ENCODE peak calls at places on chromosomes 4 and X, in four cellular contexts. A is HepG2, D is A549, Z is K562. C is an unnamed sample.

GRCh38 chr4:186687263-186687662 is 36.4 kb downstream of the FAT1 start:
- DNase-seq in A (no peak), D (no peak), Z (no peak), C (no peak)

GRCh38 chrX:28756647-28757046 is 169.4 kb downstream of the IL1RAPL1 start:
- DNase-seq in A (no peak), D (no peak), Z (no peak), C (no peak)

GRCh38 chr4:107691378-107691777 is 28.7 kb downstream of the PAPSS1 start:
- DNase-seq in A (no peak), D (no peak), Z (no peak), C (no peak)

GRCh38 chr4:8329859-8330761 is 60.6 kb downstream of the HTRA3 start:
- DNase-seq in A (no peak), D (no peak), Z (no peak), C (no peak)

GRCh38 chr4:145404754-145405153 is 76.9 kb upstream of the SMAD1 start:
- DNase-seq in A (no peak), D (no peak), Z (no peak), C (no peak)

GRCh38 chr4:150150545-150151156 is 72.4 kb downstream of the DCLK2 start:
- DNase-seq in A (no peak), D (no peak), Z (no peak), C (no peak)

GRCh38 chr4:86670739-86671138 is 76.6 kb downstream of the PTPN13 start:
- DNase-seq in A (no peak), D (peak; percentile 21), Z (no peak), C (no peak)

GRCh38 chrX:66544181-66544580 is 94.7 kb downstream of the EDA2R start:
- DNase-seq in A (no peak), D (no peak), Z (no peak), C (no peak)

GRCh38 chr4:147709999-147710398 is 21.9 kb upstream of the ARHGAP10 start:
- DNase-seq in A (no peak), D (no peak), Z (no peak), C (peak; percentile 32)

GRCh38 chrX:45710081-45710801 is 509.6 kb upstream of the DIPK2B start:
- DNase-seq in A (no peak), D (peak; percentile 25), Z (no peak), C (no peak)

GRCh38 chr4:41751325-41752061 is 3.0 kb upstream of the PHOX2B start:
- DNase-seq in A (no peak), D (no peak), Z (peak; percentile 22), C (no peak)

GRCh38 chr4:88040707-88041106 is 33.3 kb downstream of the PKD2 start:
- DNase-seq in A (no peak), D (no peak), Z (no peak), C (no peak)

GRCh38 chrX:39335447-39336235 is 534.4 kb downstream of the MID1IP1 start:
- DNase-seq in A (no peak), D (no peak), Z (no peak), C (no peak)

GRCh38 chrX:20221902-20222301 is 44.8 kb downstream of the RPS6KA3 start:
- DNase-seq in A (peak; percentile 89), D (peak; percentile 86), Z (peak; percentile 6), C (no peak)

GRCh38 chr4:61541474-61541873 is 341.3 kb downstream of the ADGRL3 start:
- DNase-seq in A (peak; percentile 13), D (no peak), Z (no peak), C (no peak)

GRCh38 chr4:4735870-4736269 is 123.6 kb upstream of the MSX1 start:
- DNase-seq in A (no peak), D (no peak), Z (no peak), C (no peak)

GRCh38 chr4:2867758-2868491 is 24.3 kb downstream of the ADD1 start:
- DNase-seq in A (peak; percentile 32), D (no peak), Z (peak; percentile 69), C (no peak)

GRCh38 chrX:29090811-29091210 is 503.6 kb downstream of the IL1RAPL1 start:
- DNase-seq in A (no peak), D (peak; percentile 6), Z (no peak), C (no peak)

GRCh38 chrX:107676559-107677378 is 48.5 kb downstream of the PRPS1 start:
- DNase-seq in A (no peak), D (peak; percentile 88), Z (peak; percentile 69), C (no peak)

GRCh38 chr4:110619001-110619350 is 3.9 kb downstream of the PITX2 start:
- DNase-seq in A (no peak), D (no peak), Z (no peak), C (no peak)

GRCh38 chr4:72377491-72378194 is 191.4 kb downstream of the ADAMTS3 start:
- DNase-seq in A (no peak), D (no peak), Z (no peak), C (no peak)

GRCh38 chr4:8846864-8847263 is 24.8 kb downstream of the HMX1 start:
- DNase-seq in A (no peak), D (no peak), Z (no peak), C (no peak)

GRCh38 chrX:33142331-33142730 is 69.0 kb downstream of the DMD start:
- DNase-seq in A (no peak), D (no peak), Z (no peak), C (no peak)

GRCh38 chrX:41406211-41406610 is 40.9 kb upstream of the NYX start:
- DNase-seq in A (no peak), D (no peak), Z (no peak), C (no peak)

GRCh38 chr4:899556-899906 is 32.6 kb downstream of the GAK start:
- DNase-seq in A (no peak), D (no peak), Z (no peak), C (no peak)

GRCh38 chr4:900721-901120 is 31.4 kb downstream of the GAK start:
- DNase-seq in A (no peak), D (no peak), Z (no peak), C (no peak)

GRCh38 chr4:898123-898522 is 34.0 kb downstream of the GAK start:
- DNase-seq in A (no peak), D (no peak), Z (no peak), C (no peak)

GRCh38 chr4:900073-900472 is 32.0 kb downstream of the GAK start:
- DNase-seq in A (no peak), D (no peak), Z (no peak), C (no peak)

GRCh38 chr4:898869-899555 is 33.1 kb downstream of the GAK start:
- DNase-seq in A (no peak), D (no peak), Z (no peak), C (no peak)
- TF ChIP-seq PHF8 in A (no peak), D (no peak), Z (no peak), C (no peak)

DNA sequence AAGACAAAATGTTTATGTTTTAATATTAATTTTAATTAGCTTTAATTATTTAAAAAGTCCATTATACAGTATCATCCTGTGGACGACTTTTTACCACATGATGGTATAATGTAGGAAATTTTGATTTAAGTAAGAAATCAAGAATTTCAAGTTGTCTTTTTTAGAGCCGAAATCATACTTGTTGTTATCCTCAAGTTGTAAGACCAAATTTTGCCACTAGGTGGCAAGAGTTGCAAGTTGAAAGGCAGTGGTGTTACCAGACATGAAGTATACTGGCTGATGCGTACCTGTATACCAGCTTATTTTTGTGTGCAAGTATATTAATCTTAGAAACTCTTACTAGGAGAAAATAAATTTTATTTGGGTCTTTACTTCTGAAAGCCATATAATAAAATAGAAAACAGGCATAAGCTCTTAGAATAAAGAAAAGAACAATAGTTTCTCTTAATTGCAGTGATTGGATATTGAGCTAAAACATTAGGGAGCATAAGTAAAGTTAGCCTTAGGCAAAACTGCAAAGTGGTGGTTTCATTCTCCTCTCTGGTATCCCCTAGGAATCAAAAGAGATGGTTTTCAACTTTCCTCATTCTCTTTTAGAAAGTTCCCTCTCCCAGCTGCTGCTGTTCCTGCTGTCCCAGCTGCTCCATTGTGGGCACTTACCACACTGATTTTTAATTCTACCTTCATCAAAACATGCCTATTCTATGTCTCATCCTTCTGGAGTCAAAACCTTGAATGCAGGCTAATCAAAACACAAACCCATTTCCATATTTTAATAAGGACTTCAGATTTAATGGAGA is 118.1 kb upstream of the WDFY3 start:
- DNase-seq in A (peak; percentile 60), D (peak; percentile 71), Z (peak; percentile 35), C (no peak)
- TF ChIP-seq MAFK in A (no peak), D (no peak), Z (no peak), C (no peak)

GRCh38 chrX:7934026-7934425 is 6.8 kb upstream of the PNPLA4 start:
- DNase-seq in A (no peak), D (no peak), Z (no peak), C (no peak)
- TF ChIP-seq PHF8 in A (no peak), D (no peak), Z (no peak), C (no peak)

DNA sequence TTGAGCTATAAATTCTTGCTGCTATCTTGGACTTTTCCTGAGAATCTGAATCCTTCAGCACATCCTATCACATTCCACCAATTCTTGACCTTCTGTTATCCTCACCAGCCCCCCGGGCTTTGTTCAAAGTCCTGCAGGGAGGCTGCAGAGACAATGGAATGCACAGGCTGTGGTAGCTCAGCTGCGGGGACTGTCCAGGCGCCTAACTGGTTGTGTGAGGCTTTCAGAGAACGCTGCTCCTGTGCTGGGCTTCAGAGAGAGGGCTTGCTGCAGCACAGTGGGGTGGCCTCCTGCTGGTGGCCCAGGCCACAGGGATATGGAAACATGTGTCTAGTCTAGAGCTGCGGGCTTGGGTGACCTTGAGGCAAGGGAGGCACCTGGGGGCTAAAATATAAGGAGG is 196.4 kb upstream of the GATB start:
- DNase-seq in A (peak; percentile 38), D (no peak), Z (no peak), C (peak; percentile 21)
- TF ChIP-seq MAFK in A (no peak), D (no peak), Z (no peak), C (no peak)

C was measured in H1.